ENCODE peak calls at places on chromosomes 3 and 15, in ten cellular contexts. V is upper lobe of left lung, D is lung, N is A549, Z is fibroblast of mammary gland, U is neural crest cell, H is mucosa of descending colon, Q is mammary epithelial cell, W is GM13977, M is AG09319. S is an unnamed sample.

GRCh38 chr3:30696403-30696819 is 90.0 kb downstream of the TGFBR2 start:
- DNase-seq in V (no peak), D (no peak), N (no peak), Z (no peak), U (no peak), H (no peak), Q (no peak), W (no peak), M (no peak), S (no peak)

GRCh38 chr3:122920986-122921385 is 106.6 kb downstream of the SEMA5B start:
- DNase-seq in V (no peak), D (no peak), N (no peak), Z (no peak), U (no peak), H (no peak), Q (no peak), W (no peak), M (no peak), S (no peak)

GRCh38 chr3:145767909-145768308 is 393.1 kb downstream of the PLOD2 start:
- DNase-seq in V (no peak), D (no peak), N (no peak), Z (peak), U (no peak), H (no peak), Q (no peak), W (no peak), M (no peak), S (no peak)

GRCh38 chr3:98786364-98786930 is 23.3 kb downstream of the ST3GAL6 start:
- DNase-seq in V (no peak), D (no peak), N (no peak), Z (peak), U (no peak), H (no peak), Q (no peak), W (no peak), M (no peak), S (no peak)

GRCh38 chr3:15063656-15064286 is 1.3 kb downstream of the MRPS25 start:
- DNase-seq in V (no peak), D (no peak), N (no peak), Z (no peak), U (no peak), H (no peak), Q (no peak), W (peak), M (no peak), S (no peak)

GRCh38 chr3:108070356-108070755 is 20.5 kb downstream of the CD47 start:
- DNase-seq in V (no peak), D (no peak), N (no peak), Z (no peak), U (no peak), H (no peak), Q (no peak), W (no peak), M (no peak), S (no peak)

GRCh38 chr3:169758353-169758994 is 6.4 kb downstream of the TERC start:
- DNase-seq in V (no peak), D (no peak), N (no peak), Z (no peak), U (no peak), H (no peak), Q (no peak), W (no peak), M (no peak), S (no peak)

GRCh38 chr3:84989102-84989501 is 30.3 kb downstream of the CADM2 start:
- DNase-seq in V (no peak), D (no peak), N (no peak), Z (no peak), U (no peak), H (no peak), Q (no peak), W (no peak), M (no peak), S (no peak)

GRCh38 chr3:141796436-141797166 is 33.4 kb downstream of the GRK7 start:
- DNase-seq in V (peak), D (no peak), N (no peak), Z (peak), U (no peak), H (no peak), Q (no peak), W (peak), M (no peak), S (no peak)

GRCh38 chr3:120274739-120275167 is 10.3 kb downstream of the GPR156 start:
- DNase-seq in V (peak), D (no peak), N (peak), Z (peak), U (no peak), H (no peak), Q (no peak), W (no peak), M (no peak), S (no peak)

GRCh38 chr15:87764461-87765236 is 491.9 kb downstream of the NTRK3 start:
- DNase-seq in V (no peak), D (no peak), N (peak), Z (peak), U (no peak), H (no peak), Q (peak), W (no peak), M (peak), S (no peak)

DNA sequence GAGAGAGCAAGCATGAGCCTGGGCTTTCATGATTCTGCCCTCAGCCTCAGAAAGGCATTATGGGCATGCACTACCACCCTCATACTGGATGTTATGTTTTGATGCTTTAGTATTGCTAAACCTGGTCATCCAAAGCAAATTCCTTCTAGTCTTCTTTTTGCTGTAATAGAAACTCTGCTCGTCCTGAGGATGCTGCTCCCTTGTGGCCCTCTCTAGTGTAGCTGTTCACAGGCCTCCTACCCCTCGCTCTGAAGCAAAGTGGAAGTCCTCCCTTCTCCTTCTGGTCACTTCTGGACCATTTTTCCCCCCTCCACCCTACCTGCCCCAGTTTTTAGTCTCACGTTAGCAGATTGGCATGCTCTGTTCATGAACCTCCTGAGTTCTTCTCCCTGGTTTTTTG is 22.9 kb upstream of the CCNL1 start:
- DNase-seq in V (no peak), D (no peak), N (peak), Z (no peak), U (no peak), H (no peak), Q (no peak), W (no peak), M (no peak), S (no peak)
- TF ChIP-seq CTCF in V (no peak), D (no peak), N (no peak), Z (no peak), U (no peak), H (no peak), Q (no peak), W (no peak), M (no peak), S (no peak)

DNA sequence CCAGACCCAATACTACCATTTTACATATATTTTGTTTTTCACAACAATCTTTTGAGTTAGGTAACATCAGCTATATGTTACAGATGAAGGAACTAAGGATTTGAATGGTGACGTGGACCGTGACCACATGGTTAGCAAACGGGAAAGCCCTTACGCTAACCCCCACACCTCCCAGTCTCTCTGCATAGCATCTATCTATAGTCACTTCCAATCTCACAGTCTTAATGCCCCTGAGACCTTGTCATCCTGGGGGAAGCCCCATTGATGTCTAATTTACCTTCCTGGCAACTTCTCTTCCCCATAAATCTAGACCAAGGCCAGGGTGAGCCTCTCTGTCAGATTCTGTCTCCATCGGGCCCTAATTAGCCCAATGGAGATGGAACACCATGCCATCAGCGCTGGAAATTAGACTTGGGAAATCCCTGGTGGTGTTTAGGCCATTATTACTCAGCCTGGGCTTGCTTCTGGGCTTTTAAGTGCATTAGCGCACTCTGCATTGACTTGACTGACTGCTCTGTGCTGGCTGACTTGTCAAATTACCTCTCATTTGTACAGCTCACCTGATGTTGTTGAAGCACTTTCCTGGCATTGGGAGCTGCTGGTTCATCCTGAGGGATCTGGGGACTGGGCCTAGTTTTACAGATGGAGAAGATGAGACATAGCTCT is 34.0 kb upstream of the SH3GL3 start:
- DNase-seq in V (no peak), D (no peak), N (no peak), Z (no peak), U (no peak), H (no peak), Q (no peak), W (peak), M (no peak), S (no peak)
- TF ChIP-seq CTCF in V (no peak), D (no peak), N (no peak), Z (no peak), U (no peak), H (no peak), Q (no peak), W (no peak), M (no peak), S (no peak)

DNA sequence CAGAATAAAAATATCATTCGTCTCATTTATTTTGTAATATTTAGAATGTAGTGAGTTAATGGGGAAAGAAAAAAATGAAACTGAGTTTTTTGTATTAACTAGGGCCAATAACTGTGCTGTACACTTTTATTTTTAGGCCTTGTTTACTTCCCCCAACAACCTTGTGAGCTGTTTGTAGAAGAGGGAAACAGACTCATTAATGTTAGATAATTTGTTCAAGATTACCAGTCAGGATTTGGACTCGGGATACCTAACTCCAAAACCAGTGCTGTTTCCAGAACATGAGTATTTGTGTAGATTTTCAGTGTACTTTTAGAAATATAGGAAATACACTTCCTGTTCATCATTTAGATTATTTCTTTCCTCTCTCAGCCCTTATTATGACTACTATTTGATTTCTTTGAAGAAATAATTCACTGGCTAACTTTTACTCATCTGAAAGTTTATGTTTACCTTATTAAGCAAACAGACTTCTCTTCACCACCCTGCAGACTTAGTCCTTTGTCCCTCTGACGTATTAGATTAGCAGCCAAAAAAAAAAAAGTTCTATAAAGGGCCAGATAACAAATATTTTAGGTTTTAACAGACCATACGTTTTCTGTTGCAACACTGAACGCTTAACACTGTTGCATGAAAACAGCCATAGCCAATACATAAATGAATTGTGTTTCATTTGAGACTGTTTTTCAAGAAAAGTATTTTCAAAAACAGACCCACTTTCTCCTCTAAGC is 192.5 kb upstream of the CGNL1 start:
- DNase-seq in V (no peak), D (no peak), N (peak), Z (no peak), U (no peak), H (no peak), Q (no peak), W (no peak), M (no peak), S (no peak)
- TF ChIP-seq CTCF in V (no peak), D (no peak), N (no peak), Z (no peak), U (no peak), H (no peak), Q (no peak), W (no peak), M (no peak), S (no peak)

GRCh38 chr15:51776952-51777574 is 25.7 kb downstream of the TMOD2 start:
- DNase-seq in V (peak), D (peak), N (peak), Z (peak), U (peak), H (no peak), Q (peak), W (peak), M (peak), S (peak)

GRCh38 chr15:51783967-51784366 is 32.6 kb downstream of the TMOD2 start:
- DNase-seq in V (no peak), D (no peak), N (no peak), Z (no peak), U (no peak), H (no peak), Q (no peak), W (no peak), M (no peak), S (no peak)

GRCh38 chr15:51780636-51781035 is 29.2 kb downstream of the TMOD2 start:
- DNase-seq in V (no peak), D (no peak), N (no peak), Z (peak), U (no peak), H (no peak), Q (peak), W (no peak), M (no peak), S (no peak)

GRCh38 chr15:51781506-51781905 is 30.1 kb downstream of the TMOD2 start:
- DNase-seq in V (no peak), D (no peak), N (no peak), Z (no peak), U (no peak), H (no peak), Q (peak), W (no peak), M (no peak), S (no peak)

GRCh38 chr15:51782357-51782896 is 31.0 kb downstream of the TMOD2 start:
- DNase-seq in V (no peak), D (no peak), N (peak), Z (peak), U (no peak), H (no peak), Q (no peak), W (no peak), M (no peak), S (no peak)
- TF ChIP-seq CTCF in V (no peak), D (no peak), N (peak), Z (peak), U (peak), H (no peak), Q (peak), W (no peak), M (peak), S (no peak)

S was measured in nephron progenitor cell.